ENCODE peak calls at places on chromosome 1, in ten cellular contexts. M, S, Y, I, T, W, N, U, C and F are unnamed samples.

GRCh38 chr1:112172294-112172882 is 182.9 kb upstream of the KCND3 start:
- DNase-seq in W (peak; percentile 61), M (peak; percentile 86), T (no peak), C (peak; percentile 1), I (no peak), U (peak; percentile 20), N (no peak), S (peak; percentile 61), Y (no peak), F (no peak)

GRCh38 chr1:39047374-39048229 is 21.5 kb downstream of the NDUFS5 start:
- DNase-seq in N (no peak), W (peak; percentile 70), S (peak; percentile 82), U (peak; percentile 65), M (no peak), Y (no peak), C (peak; percentile 53), T (no peak), I (no peak), F (peak; percentile 30)

GRCh38 chr1:214469290-214469689 is 82.1 kb downstream of the PTPN14 start:
- DNase-seq in M (no peak), T (no peak), U (no peak), N (no peak), W (no peak), Y (no peak), C (no peak), I (no peak), S (no peak), F (no peak)

GRCh38 chr1:31639543-31639942 is 5.1 kb downstream of the PEF1 start:
- DNase-seq in S (peak; percentile 79), Y (no peak), M (no peak), U (no peak), T (no peak), C (no peak), N (no peak), I (no peak), W (no peak), F (no peak)

GRCh38 chr1:81549588-81550127 is 251.1 kb upstream of the ADGRL2 start:
- DNase-seq in S (peak; percentile 49), Y (peak; percentile 39), T (peak; percentile 1), M (peak; percentile 79), U (peak; percentile 14), I (no peak), C (peak; percentile 38), N (no peak), W (no peak), F (no peak)

GRCh38 chr1:216032284-216032683 is 391.0 kb downstream of the USH2A start:
- DNase-seq in Y (no peak), S (no peak), M (no peak), U (no peak), C (no peak), I (no peak), W (no peak), T (no peak), N (no peak), F (no peak)

GRCh38 chr1:36309397-36309796 is 3.2 kb downstream of the SH3D21 start:
- DNase-seq in T (no peak), C (no peak), I (no peak), Y (no peak), M (no peak), W (no peak), U (no peak), S (no peak), N (no peak), F (no peak)

GRCh38 chr1:181152892-181153633 is 64.6 kb downstream of the IER5 start:
- DNase-seq in C (no peak), T (no peak), M (peak; percentile 62), W (peak; percentile 91), I (no peak), N (no peak), S (peak; percentile 76), Y (no peak), U (no peak), F (no peak)

GRCh38 chr1:34865981-34866761 is 6.6 kb upstream of the SMIM12 start:
- DNase-seq in Y (peak; percentile 70), T (peak; percentile 46), U (peak; percentile 90), W (peak; percentile 89), M (peak; percentile 91), C (peak; percentile 75), I (peak; percentile 86), N (no peak), S (peak; percentile 65), F (peak; percentile 81)

GRCh38 chr1:199083680-199084079 is 444.8 kb downstream of the PTPRC start:
- DNase-seq in S (peak; percentile 64), U (no peak), C (no peak), I (no peak), T (no peak), W (no peak), N (no peak), M (no peak), Y (no peak), F (peak; percentile 31)

GRCh38 chr1:36486436-36487335 is 4.0 kb upstream of the CSF3R start:
- DNase-seq in U (no peak), T (peak; percentile 32), S (no peak), M (no peak), I (no peak), N (no peak), Y (peak; percentile 80), W (peak; percentile 44), C (peak; percentile 93), F (no peak)

GRCh38 chr1:143717434-143717833 is 254.4 kb downstream of the FAM72C start:
- DNase-seq in T (no peak), Y (no peak), N (no peak), M (no peak), C (no peak), W (no peak), U (no peak), I (no peak), S (no peak), F (no peak)

GRCh38 chr1:88191917-88192316 is 492.2 kb upstream of the PKN2 start:
- DNase-seq in S (no peak), W (no peak), Y (no peak), U (no peak), I (no peak), C (no peak), M (no peak), N (no peak), T (no peak), F (no peak)

GRCh38 chr1:235953801-235954200 is 87.1 kb upstream of the LYST start:
- DNase-seq in T (no peak), S (peak; percentile 97), N (no peak), Y (no peak), C (no peak), U (peak; percentile 30), W (no peak), M (no peak), I (no peak), F (no peak)

GRCh38 chr1:77970192-77970591 is 8.7 kb downstream of the FUBP1 start:
- DNase-seq in U (no peak), S (peak; percentile 43), C (no peak), W (no peak), I (no peak), N (no peak), T (no peak), M (no peak), Y (no peak), F (no peak)